ENCODE peak calls at places on chromosomes 5 and 9, in eight cellular contexts. One of them, this sample, is unnamed.

GRCh38 chr5:922745-923472 is 30.2 kb downstream of the TRIP13 start:
- DNase-seq in body of pancreas: no peak
- DNase-seq in ovary: no peak
- DNase-seq in gastrocnemius medialis: no peak
- DNase-seq in heart left ventricle: no peak
- DNase-seq in transverse colon: no peak
- DNase-seq in tibial nerve: no peak
- DNase-seq in Peyer's patch: peak
- DNase-seq in this sample: no peak

GRCh38 chr9:35844628-35845301 is 15.7 kb downstream of the TMEM8B start:
- DNase-seq in tibial nerve: peak
- DNase-seq in heart left ventricle: peak
- DNase-seq in Peyer's patch: peak
- DNase-seq in transverse colon: peak
- DNase-seq in gastrocnemius medialis: peak
- DNase-seq in body of pancreas: peak
- DNase-seq in ovary: no peak
- DNase-seq in this sample: no peak

GRCh38 chr5:177471610-177472356 is 1.7 kb downstream of the DBN1 start:
- DNase-seq in ovary: no peak
- DNase-seq in transverse colon: no peak
- DNase-seq in gastrocnemius medialis: no peak
- DNase-seq in Peyer's patch: no peak
- DNase-seq in body of pancreas: no peak
- DNase-seq in heart left ventricle: no peak
- DNase-seq in tibial nerve: peak
- DNase-seq in this sample: no peak

GRCh38 chr9:32584784-32585183 is 11.8 kb upstream of the NDUFB6 start:
- DNase-seq in body of pancreas: no peak
- DNase-seq in Peyer's patch: no peak
- DNase-seq in ovary: no peak
- DNase-seq in tibial nerve: no peak
- DNase-seq in gastrocnemius medialis: no peak
- DNase-seq in heart left ventricle: no peak
- DNase-seq in transverse colon: no peak
- DNase-seq in this sample: no peak

GRCh38 chr9:133716564-133717112 is 21.5 kb downstream of the SARDH start:
- DNase-seq in heart left ventricle: peak
- DNase-seq in ovary: no peak
- DNase-seq in tibial nerve: no peak
- DNase-seq in Peyer's patch: no peak
- DNase-seq in gastrocnemius medialis: no peak
- DNase-seq in transverse colon: no peak
- DNase-seq in body of pancreas: no peak
- DNase-seq in this sample: no peak

GRCh38 chr9:110021891-110022290 is 186.1 kb downstream of the C9orf152 start:
- DNase-seq in Peyer's patch: no peak
- DNase-seq in ovary: no peak
- DNase-seq in gastrocnemius medialis: no peak
- DNase-seq in heart left ventricle: no peak
- DNase-seq in transverse colon: no peak
- DNase-seq in tibial nerve: no peak
- DNase-seq in body of pancreas: peak
- DNase-seq in this sample: no peak

GRCh38 chr9:20611751-20612287 is 10.5 kb downstream of the MLLT3 start:
- DNase-seq in transverse colon: no peak
- DNase-seq in ovary: no peak
- DNase-seq in gastrocnemius medialis: no peak
- DNase-seq in Peyer's patch: no peak
- DNase-seq in body of pancreas: no peak
- DNase-seq in heart left ventricle: no peak
- DNase-seq in tibial nerve: no peak
- DNase-seq in this sample: peak

GRCh38 chr9:26656003-26656940 is 236.3 kb downstream of the CAAP1 start:
- DNase-seq in tibial nerve: peak
- DNase-seq in ovary: no peak
- DNase-seq in transverse colon: no peak
- DNase-seq in body of pancreas: no peak
- DNase-seq in gastrocnemius medialis: no peak
- DNase-seq in heart left ventricle: no peak
- DNase-seq in Peyer's patch: no peak
- DNase-seq in this sample: peak

GRCh38 chr5:126801992-126802294 is 25.0 kb downstream of the LMNB1 start:
- DNase-seq in transverse colon: no peak
- DNase-seq in ovary: no peak
- DNase-seq in Peyer's patch: no peak
- DNase-seq in gastrocnemius medialis: no peak
- DNase-seq in body of pancreas: peak
- DNase-seq in heart left ventricle: no peak
- DNase-seq in tibial nerve: peak
- DNase-seq in this sample: peak

GRCh38 chr5:40841068-40841805 is at the start of gene CARD6:
- DNase-seq in tibial nerve: peak
- DNase-seq in heart left ventricle: no peak
- DNase-seq in ovary: no peak
- DNase-seq in Peyer's patch: no peak
- DNase-seq in body of pancreas: peak
- DNase-seq in transverse colon: no peak
- DNase-seq in gastrocnemius medialis: no peak
- DNase-seq in this sample: peak

GRCh38 chr5:149297340-149298023 is 25.8 kb downstream of the AFAP1L1 start:
- DNase-seq in transverse colon: no peak
- DNase-seq in Peyer's patch: no peak
- DNase-seq in tibial nerve: no peak
- DNase-seq in ovary: no peak
- DNase-seq in heart left ventricle: peak
- DNase-seq in body of pancreas: no peak
- DNase-seq in gastrocnemius medialis: no peak
- DNase-seq in this sample: no peak

GRCh38 chr9:130768265-130768664 is 66.8 kb upstream of the ABL1 start:
- DNase-seq in ovary: no peak
- DNase-seq in Peyer's patch: peak
- DNase-seq in transverse colon: peak
- DNase-seq in body of pancreas: peak
- DNase-seq in tibial nerve: no peak
- DNase-seq in heart left ventricle: peak
- DNase-seq in gastrocnemius medialis: no peak
- DNase-seq in this sample: no peak

GRCh38 chr5:657570-657969 is 35.6 kb downstream of the TPPP start:
- DNase-seq in tibial nerve: no peak
- DNase-seq in Peyer's patch: no peak
- DNase-seq in body of pancreas: no peak
- DNase-seq in gastrocnemius medialis: no peak
- DNase-seq in ovary: no peak
- DNase-seq in transverse colon: no peak
- DNase-seq in heart left ventricle: no peak
- DNase-seq in this sample: peak

GRCh38 chr9:124342402-124342945 is 72.8 kb downstream of the PSMB7 start:
- DNase-seq in Peyer's patch: no peak
- DNase-seq in ovary: no peak
- DNase-seq in heart left ventricle: no peak
- DNase-seq in tibial nerve: no peak
- DNase-seq in gastrocnemius medialis: no peak
- DNase-seq in transverse colon: no peak
- DNase-seq in body of pancreas: no peak
- DNase-seq in this sample: no peak

GRCh38 chr9:119289740-119290139 is 79.5 kb downstream of the BRINP1 start:
- DNase-seq in Peyer's patch: peak
- DNase-seq in transverse colon: peak
- DNase-seq in body of pancreas: peak
- DNase-seq in ovary: no peak
- DNase-seq in heart left ventricle: peak
- DNase-seq in gastrocnemius medialis: peak
- DNase-seq in tibial nerve: peak
- DNase-seq in this sample: peak

GRCh38 chr5:31934156-31934555 is 240.0 kb downstream of the GOLPH3 start:
- DNase-seq in ovary: no peak
- DNase-seq in tibial nerve: no peak
- DNase-seq in transverse colon: no peak
- DNase-seq in gastrocnemius medialis: no peak
- DNase-seq in heart left ventricle: no peak
- DNase-seq in body of pancreas: no peak
- DNase-seq in Peyer's patch: no peak
- DNase-seq in this sample: no peak

GRCh38 chr5:14659821-14660607 is 4.5 kb upstream of the OTULIN start:
- DNase-seq in transverse colon: no peak
- DNase-seq in gastrocnemius medialis: no peak
- DNase-seq in Peyer's patch: no peak
- DNase-seq in ovary: no peak
- DNase-seq in tibial nerve: no peak
- DNase-seq in heart left ventricle: no peak
- DNase-seq in body of pancreas: no peak
- DNase-seq in this sample: no peak

GRCh38 chr5:161846731-161847130 is 1.2 kb upstream of the GABRA1 start:
- DNase-seq in Peyer's patch: no peak
- DNase-seq in gastrocnemius medialis: no peak
- DNase-seq in transverse colon: no peak
- DNase-seq in body of pancreas: peak
- DNase-seq in heart left ventricle: no peak
- DNase-seq in ovary: no peak
- DNase-seq in tibial nerve: no peak
- DNase-seq in this sample: no peak

GRCh38 chr9:106717686-106718085 is 145.3 kb upstream of the ZNF462 start:
- DNase-seq in transverse colon: no peak
- DNase-seq in body of pancreas: peak
- DNase-seq in Peyer's patch: no peak
- DNase-seq in tibial nerve: no peak
- DNase-seq in ovary: no peak
- DNase-seq in heart left ventricle: no peak
- DNase-seq in gastrocnemius medialis: no peak
- DNase-seq in this sample: no peak

GRCh38 chr5:132425009-132425937 is 55.8 kb downstream of the SLC22A5 start:
- DNase-seq in heart left ventricle: no peak
- DNase-seq in gastrocnemius medialis: no peak
- DNase-seq in Peyer's patch: peak
- DNase-seq in body of pancreas: peak
- DNase-seq in transverse colon: peak
- DNase-seq in ovary: no peak
- DNase-seq in tibial nerve: no peak
- DNase-seq in this sample: peak

GRCh38 chr9:131968632-131969031 is 111.0 kb downstream of the MED27 start:
- DNase-seq in Peyer's patch: no peak
- DNase-seq in body of pancreas: no peak
- DNase-seq in transverse colon: no peak
- DNase-seq in ovary: no peak
- DNase-seq in heart left ventricle: no peak
- DNase-seq in tibial nerve: no peak
- DNase-seq in gastrocnemius medialis: no peak
- DNase-seq in this sample: no peak

GRCh38 chr9:114501786-114502682 is 3.2 kb downstream of the WHRN start:
- DNase-seq in heart left ventricle: no peak
- DNase-seq in ovary: no peak
- DNase-seq in transverse colon: no peak
- DNase-seq in gastrocnemius medialis: no peak
- DNase-seq in tibial nerve: no peak
- DNase-seq in Peyer's patch: no peak
- DNase-seq in body of pancreas: no peak
- DNase-seq in this sample: no peak
- TF ChIP-seq POLR2A in heart left ventricle: no peak
- TF ChIP-seq POLR2A in ovary: no peak
- TF ChIP-seq POLR2A in transverse colon: no peak
- TF ChIP-seq POLR2A in gastrocnemius medialis: no peak
- TF ChIP-seq POLR2A in tibial nerve: no peak
- TF ChIP-seq POLR2A in Peyer's patch: no peak
- TF ChIP-seq POLR2A in body of pancreas: no peak
- TF ChIP-seq POLR2A in this sample: no peak

GRCh38 chr9:73149371-73150067 is 2.1 kb upstream of the ANXA1 start:
- DNase-seq in Peyer's patch: peak
- DNase-seq in ovary: no peak
- DNase-seq in tibial nerve: no peak
- DNase-seq in heart left ventricle: no peak
- DNase-seq in gastrocnemius medialis: no peak
- DNase-seq in body of pancreas: no peak
- DNase-seq in transverse colon: no peak
- DNase-seq in this sample: peak

GRCh38 chr9:73152445-73152844 is 780 bp downstream of the ANXA1 start:
- DNase-seq in gastrocnemius medialis: no peak
- DNase-seq in tibial nerve: no peak
- DNase-seq in ovary: no peak
- DNase-seq in transverse colon: no peak
- DNase-seq in heart left ventricle: no peak
- DNase-seq in body of pancreas: no peak
- DNase-seq in Peyer's patch: no peak
- DNase-seq in this sample: no peak

GRCh38 chr9:73152953-73153352 is 1.3 kb downstream of the ANXA1 start:
- DNase-seq in ovary: no peak
- DNase-seq in gastrocnemius medialis: no peak
- DNase-seq in body of pancreas: no peak
- DNase-seq in tibial nerve: no peak
- DNase-seq in Peyer's patch: no peak
- DNase-seq in heart left ventricle: no peak
- DNase-seq in transverse colon: no peak
- DNase-seq in this sample: no peak

GRCh38 chr9:73153793-73154227 is 2.1 kb downstream of the ANXA1 start:
- DNase-seq in heart left ventricle: no peak
- DNase-seq in body of pancreas: no peak
- DNase-seq in tibial nerve: no peak
- DNase-seq in gastrocnemius medialis: no peak
- DNase-seq in Peyer's patch: no peak
- DNase-seq in transverse colon: no peak
- DNase-seq in ovary: no peak
- DNase-seq in this sample: peak

GRCh38 chr9:73151653-73152382 is at the start of gene ANXA1:
- DNase-seq in transverse colon: no peak
- DNase-seq in body of pancreas: no peak
- DNase-seq in gastrocnemius medialis: no peak
- DNase-seq in tibial nerve: peak
- DNase-seq in heart left ventricle: peak
- DNase-seq in Peyer's patch: no peak
- DNase-seq in ovary: no peak
- DNase-seq in this sample: peak
- TF ChIP-seq POLR2A in transverse colon: peak
- TF ChIP-seq POLR2A in body of pancreas: peak
- TF ChIP-seq POLR2A in gastrocnemius medialis: peak
- TF ChIP-seq POLR2A in tibial nerve: peak
- TF ChIP-seq POLR2A in heart left ventricle: no peak
- TF ChIP-seq POLR2A in Peyer's patch: peak
- TF ChIP-seq POLR2A in ovary: peak
- TF ChIP-seq POLR2A in this sample: peak

GRCh38 chr5:141681695-141682641 is at the start of gene ARAP3:
- DNase-seq in gastrocnemius medialis: peak
- DNase-seq in heart left ventricle: peak
- DNase-seq in transverse colon: peak
- DNase-seq in tibial nerve: peak
- DNase-seq in ovary: peak
- DNase-seq in Peyer's patch: peak
- DNase-seq in body of pancreas: peak
- DNase-seq in this sample: peak
- TF ChIP-seq POLR2A in gastrocnemius medialis: no peak
- TF ChIP-seq POLR2A in heart left ventricle: no peak
- TF ChIP-seq POLR2A in transverse colon: peak
- TF ChIP-seq POLR2A in tibial nerve: no peak
- TF ChIP-seq POLR2A in ovary: no peak
- TF ChIP-seq POLR2A in Peyer's patch: no peak
- TF ChIP-seq POLR2A in body of pancreas: no peak
- TF ChIP-seq POLR2A in this sample: no peak

DNA sequence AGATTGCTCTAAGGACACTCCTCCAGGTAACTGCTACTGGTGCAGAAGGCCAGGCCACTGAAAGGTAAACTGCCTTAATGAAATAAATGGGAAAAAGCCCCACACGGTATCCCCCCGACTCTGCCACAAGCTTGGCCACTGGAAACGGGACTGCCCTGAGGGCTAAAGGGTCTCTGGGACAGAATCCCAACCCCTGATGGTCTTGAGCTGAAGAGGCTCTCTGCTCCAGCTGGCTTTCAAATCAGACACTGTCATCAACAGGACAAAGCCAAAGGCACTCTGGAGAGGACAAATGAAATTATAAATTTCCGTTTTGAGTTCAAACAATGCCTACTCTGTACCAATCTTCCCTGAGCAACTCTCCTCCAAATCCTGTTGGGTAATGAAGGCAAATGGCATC is 33.6 kb upstream of the HMGCR start:
- DNase-seq in gastrocnemius medialis: no peak
- DNase-seq in heart left ventricle: no peak
- DNase-seq in Peyer's patch: no peak
- DNase-seq in ovary: no peak
- DNase-seq in body of pancreas: no peak
- DNase-seq in transverse colon: no peak
- DNase-seq in tibial nerve: no peak
- DNase-seq in this sample: no peak
- TF ChIP-seq POLR2A in gastrocnemius medialis: no peak
- TF ChIP-seq POLR2A in heart left ventricle: no peak
- TF ChIP-seq POLR2A in Peyer's patch: no peak
- TF ChIP-seq POLR2A in ovary: no peak
- TF ChIP-seq POLR2A in body of pancreas: no peak
- TF ChIP-seq POLR2A in transverse colon: no peak
- TF ChIP-seq POLR2A in tibial nerve: no peak
- TF ChIP-seq POLR2A in this sample: no peak

This sample was measured in erythroblast.